ENCODE peak calls at places on chromosomes 11 and 22, in four cellular contexts. Q, H, R and B are unnamed samples.

GRCh38 chr22:44901301-44901700 is 108.5 kb downstream of the PHF21B start:
- DNase-seq in H (no peak), R (no peak), Q (no peak), B (no peak)

GRCh38 chr11:196786-197731 is 4.2 kb downstream of the SCGB1C1 start:
- DNase-seq in H (no peak), Q (no peak), R (no peak), B (no peak)

GRCh38 chr11:103877221-103877620 is 159.2 kb upstream of the DDI1 start:
- DNase-seq in R (no peak), Q (no peak), H (no peak), B (no peak)

GRCh38 chr11:8099291-8099899 is 18.4 kb downstream of the TUB start:
- DNase-seq in R (peak; percentile 60), Q (peak; percentile 43), H (peak; percentile 54), B (peak; percentile 56)

GRCh38 chr11:57399221-57399620 is 8.8 kb upstream of the PRG2 start:
- DNase-seq in R (peak; percentile 64), H (no peak), Q (no peak), B (no peak)

GRCh38 chr22:18974477-18975180 is 38.5 kb upstream of the PRODH start:
- DNase-seq in H (no peak), Q (no peak), R (no peak), B (no peak)

GRCh38 chr22:30266445-30267381 is at the start of gene OSM:
- DNase-seq in Q (peak; percentile 68), R (no peak), H (peak; percentile 76), B (peak; percentile 46)

GRCh38 chr11:107218123-107219084 is 200.1 kb upstream of the GUCY1A2 start:
- DNase-seq in H (no peak), R (no peak), Q (no peak), B (no peak)

GRCh38 chr11:43399983-43400630 is 41.4 kb downstream of the TTC17 start:
- DNase-seq in H (no peak), Q (no peak), R (no peak), B (no peak)

GRCh38 chr11:94948070-94948617 is 25.2 kb downstream of the CWC15 start:
- DNase-seq in Q (no peak), H (no peak), R (no peak), B (no peak)

GRCh38 chr11:64028398-64029115 is 7.2 kb upstream of the FLRT1 start:
- DNase-seq in H (no peak), Q (no peak), R (no peak), B (no peak)

GRCh38 chr11:134069996-134070845 is 1.3 kb downstream of the JAM3 start:
- DNase-seq in R (no peak), Q (no peak), H (no peak), B (no peak)

GRCh38 chr11:107040447-107041444 is 22.5 kb upstream of the GUCY1A2 start:
- DNase-seq in R (no peak), H (no peak), Q (no peak), B (no peak)

GRCh38 chr22:42637555-42637954 is 2.8 kb downstream of the ATP5MGL start:
- DNase-seq in R (no peak), Q (no peak), H (no peak), B (no peak)

GRCh38 chr11:17563248-17563647 is 16.2 kb downstream of the OTOG start:
- DNase-seq in R (peak; percentile 10), H (no peak), Q (no peak), B (no peak)

GRCh38 chr11:103619480-103619879 is 417.0 kb upstream of the DDI1 start:
- DNase-seq in Q (no peak), R (no peak), H (no peak), B (no peak)

GRCh38 chr11:45859661-45860140 is 12.4 kb downstream of the CRY2 start:
- DNase-seq in Q (no peak), H (no peak), R (peak; percentile 83), B (no peak)

GRCh38 chr11:118064956-118065355 is 11.9 kb upstream of the TMPRSS4 start:
- DNase-seq in R (no peak), H (no peak), Q (no peak), B (no peak)